ENCODE peak calls at places on chromosomes 5 and 9, in four cellular contexts. R is AG09309, T is astrocyte of the spinal cord, Q is GM23338. O is an unnamed sample.

GRCh38 chr5:180830253-180831138 is 27.9 kb upstream of the MGAT1 start:
- DNase-seq in R (no peak), T (no peak), Q (peak), O (no peak)

GRCh38 chr5:64188776-64189175 is 23.1 kb downstream of the RNF180 start:
- DNase-seq in R (no peak), T (no peak), Q (no peak), O (no peak)

GRCh38 chr5:108508976-108509375 is 127.1 kb upstream of the FBXL17 start:
- DNase-seq in R (no peak), T (no peak), Q (no peak), O (no peak)

GRCh38 chr5:173331956-173332479 is 3.8 kb upstream of the STC2 start:
- DNase-seq in R (no peak), T (peak), Q (peak), O (peak)

GRCh38 chr5:149719666-149720065 is 10.4 kb upstream of the PPARGC1B start:
- DNase-seq in R (no peak), T (no peak), Q (no peak), O (no peak)

GRCh38 chr9:113493080-113493615 is 29.6 kb downstream of the RGS3 start:
- DNase-seq in R (no peak), T (no peak), Q (no peak), O (no peak)

GRCh38 chr5:36239370-36240293 is 2.1 kb downstream of the NADK2 start:
- DNase-seq in R (no peak), T (peak), Q (no peak), O (no peak)

GRCh38 chr9:109497193-109498165 is 628 bp downstream of the PTPN3 start:
- DNase-seq in R (no peak), T (no peak), Q (peak), O (no peak)

GRCh38 chr5:174192103-174192655 is 146.7 kb downstream of the NSG2 start:
- DNase-seq in R (no peak), T (no peak), Q (no peak), O (no peak)

GRCh38 chr5:1468247-1468612 is 23.0 kb upstream of the SLC6A3 start:
- DNase-seq in R (no peak), T (no peak), Q (peak), O (no peak)

GRCh38 chr5:83322273-83322924 is 149.1 kb upstream of the VCAN start:
- DNase-seq in R (no peak), T (no peak), Q (no peak), O (no peak)

GRCh38 chr9:93911871-93912554 is 43.1 kb downstream of the BARX1 start:
- DNase-seq in R (no peak), T (no peak), Q (peak), O (no peak)

GRCh38 chr5:149638546-149639241 is 57.4 kb downstream of the ARHGEF37 start:
- DNase-seq in R (no peak), T (no peak), Q (no peak), O (no peak)

GRCh38 chr9:123796618-123797484 is 133.1 kb downstream of the DENND1A start:
- DNase-seq in R (no peak), T (no peak), Q (no peak), O (no peak)

GRCh38 chr9:98311541-98311940 is 56.1 kb upstream of the TBC1D2 start:
- DNase-seq in R (no peak), T (no peak), Q (no peak), O (no peak)

GRCh38 chr9:125089331-125089730 is 54.0 kb downstream of the SCAI start:
- DNase-seq in R (no peak), T (no peak), Q (no peak), O (no peak)

GRCh38 chr9:72042928-72043327 is 17.5 kb downstream of the C9orf57 start:
- DNase-seq in R (no peak), T (no peak), Q (no peak), O (no peak)

GRCh38 chr5:96716716-96717115 is 54.5 kb downstream of the CAST start:
- DNase-seq in R (no peak), T (no peak), Q (no peak), O (no peak)

GRCh38 chr9:27945386-27945785 is 372.1 kb upstream of the C9orf72 start:
- DNase-seq in R (no peak), T (peak), Q (no peak), O (peak)

GRCh38 chr9:132407196-132407595 is 556 bp upstream of the TTF1 start:
- DNase-seq in R (no peak), T (no peak), Q (no peak), O (no peak)

GRCh38 chr9:132401791-132402190 is 4.8 kb downstream of the TTF1 start:
- DNase-seq in R (no peak), T (no peak), Q (no peak), O (no peak)

GRCh38 chr9:132408521-132408920 is 1.5 kb upstream of the CFAP77 start:
- DNase-seq in R (no peak), T (no peak), Q (no peak), O (no peak)

GRCh38 chr9:132406554-132407122 is at the start of gene TTF1:
- DNase-seq in R (peak), T (peak), Q (peak), O (peak)

GRCh38 chr9:132404228-132404881 is 2.3 kb downstream of the TTF1 start:
- DNase-seq in R (no peak), T (no peak), Q (no peak), O (no peak)
- H3K4me3 ChIP-seq in R (no peak), T (no peak), Q (no peak), O (no peak)

GRCh38 chr9:650362-650761 is 191.1 kb upstream of the DMRT1 start:
- DNase-seq in R (no peak), T (no peak), Q (peak), O (no peak)

GRCh38 chr9:652896-653295 is 188.6 kb upstream of the DMRT1 start:
- DNase-seq in R (no peak), T (no peak), Q (no peak), O (peak)

GRCh38 chr9:651372-651771 is 190.1 kb upstream of the DMRT1 start:
- DNase-seq in R (no peak), T (no peak), Q (no peak), O (no peak)

GRCh38 chr9:647522-647921 is 194.0 kb upstream of the DMRT1 start:
- DNase-seq in R (no peak), T (no peak), Q (no peak), O (no peak)

GRCh38 chr9:649128-650074 is 192.1 kb upstream of the DMRT1 start:
- DNase-seq in R (no peak), T (no peak), Q (peak), O (no peak)
- H3K4me3 ChIP-seq in R (no peak), T (no peak), Q (peak), O (no peak)

DNA sequence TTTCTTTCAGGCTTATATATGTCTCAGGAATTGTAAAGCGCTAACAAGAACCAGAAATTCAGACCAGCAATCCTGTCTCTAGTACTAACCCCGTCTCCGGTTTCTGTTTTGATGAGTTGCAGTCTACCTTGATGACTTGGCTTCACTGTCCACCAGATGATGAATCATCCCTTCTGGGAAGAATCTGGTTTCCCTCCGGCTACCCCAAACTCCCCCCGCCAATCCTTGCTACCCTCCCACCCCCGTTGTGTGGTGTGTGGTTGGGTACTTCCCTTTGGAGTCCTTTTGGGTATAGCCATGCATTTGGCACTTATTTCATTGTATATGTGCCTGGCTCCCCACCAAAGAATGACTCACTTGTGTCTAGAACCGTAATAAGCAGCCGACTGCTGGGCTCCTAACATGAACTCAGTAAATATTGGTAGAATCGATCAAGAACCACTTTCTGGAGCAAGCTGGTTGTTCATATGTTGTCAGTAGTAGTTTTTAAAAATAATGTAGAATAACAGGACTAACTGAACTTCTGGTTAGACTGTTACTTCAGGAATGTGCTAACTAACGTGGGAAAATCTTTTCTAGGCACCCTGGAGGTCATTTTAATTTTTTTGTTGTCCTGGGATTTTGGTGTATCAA is 8.3 kb upstream of the TGFBI start:
- DNase-seq in R (peak), T (peak), Q (no peak), O (peak)
- H3K4me3 ChIP-seq in R (no peak), T (no peak), Q (no peak), O (no peak)

GRCh38 chr5:57179262-57179960 is 5.6 kb downstream of the GPBP1 start:
- DNase-seq in R (no peak), T (no peak), Q (no peak), O (no peak)
- H3K4me3 ChIP-seq in R (no peak), T (no peak), Q (peak), O (no peak)

DNA sequence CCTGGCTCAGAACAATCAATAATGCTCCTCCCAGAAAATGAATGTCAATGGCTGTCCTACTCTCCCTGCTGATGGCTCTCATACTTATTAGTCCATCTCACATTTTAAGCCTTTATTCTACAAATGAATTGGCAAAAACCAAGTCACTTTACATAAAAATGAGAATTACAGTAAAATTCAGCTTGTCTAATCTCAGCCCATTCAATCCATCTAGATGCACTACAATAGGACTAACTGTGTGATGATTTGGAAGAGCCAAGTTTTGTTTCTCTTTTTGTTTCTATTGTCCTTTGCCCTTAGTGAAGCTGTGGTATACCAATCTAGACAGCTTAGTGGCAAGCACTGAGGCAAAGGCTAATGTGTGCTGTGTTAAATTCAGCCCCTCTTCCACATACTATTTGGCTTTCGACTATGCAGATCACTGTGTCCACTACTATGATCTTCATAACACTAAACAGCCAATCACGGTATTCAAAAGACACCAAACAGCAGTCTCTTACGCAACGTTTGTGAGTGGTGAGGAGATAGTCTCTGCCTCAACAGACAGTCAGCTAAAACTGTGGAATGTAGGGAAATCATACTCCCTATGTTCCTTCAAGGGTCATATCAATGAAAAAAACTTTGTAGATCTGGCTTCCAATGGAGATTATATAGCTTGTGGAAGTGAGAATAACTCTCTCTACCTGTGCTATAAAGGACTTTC is 140.8 kb upstream of the ZNF462 start:
- DNase-seq in R (no peak), T (no peak), Q (no peak), O (no peak)
- H3K4me3 ChIP-seq in R (no peak), T (no peak), Q (no peak), O (no peak)

DNA sequence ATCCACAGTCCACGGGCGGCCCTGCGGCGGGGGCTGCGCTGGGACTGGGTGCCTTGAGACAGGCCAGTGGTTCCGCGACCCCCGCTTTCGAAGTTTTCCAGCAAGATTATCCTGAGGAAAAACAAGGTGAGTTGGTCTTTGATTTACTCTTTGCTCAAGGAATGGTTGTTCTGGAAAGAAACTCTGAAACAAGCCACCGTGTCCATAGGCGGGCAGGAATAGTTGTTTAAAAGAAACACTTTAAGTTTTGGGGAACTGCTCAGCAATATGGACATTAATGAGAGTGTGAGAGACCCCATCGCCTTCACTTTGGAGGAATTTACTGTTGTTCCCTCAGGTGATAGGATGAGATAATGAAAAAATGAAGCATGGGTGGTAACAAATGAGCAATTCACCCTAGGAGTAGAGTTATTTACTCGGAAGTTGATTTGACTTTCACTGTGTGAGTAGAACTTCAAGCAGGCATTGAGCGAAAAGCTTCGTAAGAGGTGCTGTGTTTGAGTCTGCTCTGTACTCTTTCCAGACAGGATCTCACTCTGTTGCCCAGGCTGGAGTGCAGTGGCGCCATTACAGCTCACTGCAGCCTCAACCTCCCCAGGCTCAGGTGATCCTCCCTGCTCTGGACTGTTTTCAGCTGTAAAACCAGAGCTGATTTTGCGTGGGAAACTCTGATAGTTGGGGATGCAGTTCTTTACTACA is 1.1 kb downstream of the DMRTA1 start:
- DNase-seq in R (no peak), T (peak), Q (peak), O (no peak)
- H3K4me3 ChIP-seq in R (peak), T (peak), Q (peak), O (peak)

GRCh38 chr5:147509041-147509709 is 693 bp downstream of the DPYSL3 start:
- DNase-seq in R (no peak), T (no peak), Q (peak), O (no peak)

GRCh38 chr5:147509710-147510651 is at the start of gene DPYSL3:
- DNase-seq in R (peak), T (peak), Q (peak), O (no peak)

GRCh38 chr5:147508711-147509040 is 1.2 kb downstream of the DPYSL3 start:
- DNase-seq in R (no peak), T (no peak), Q (no peak), O (no peak)

GRCh38 chr5:147504535-147504934 is 5.3 kb downstream of the DPYSL3 start:
- DNase-seq in R (no peak), T (no peak), Q (no peak), O (no peak)

GRCh38 chr5:147507480-147508126 is 2.3 kb downstream of the DPYSL3 start:
- DNase-seq in R (no peak), T (peak), Q (no peak), O (no peak)
- H3K4me3 ChIP-seq in R (peak), T (peak), Q (peak), O (peak)